ENCODE peak calls at places on chromosomes 2 and 18, in nine cellular contexts. G, F, I, O, S, V, P, Q and M are unnamed samples.

GRCh38 chr2:29455202-29455885 is 340.1 kb downstream of the CLIP4 start:
- DNase-seq in G (no peak), F (no peak), I (no peak), O (no peak), S (no peak), V (no peak), P (no peak), Q (peak; percentile 60), M (no peak)

GRCh38 chr2:114728372-114728771 is 285.9 kb downstream of the DPP10 start:
- DNase-seq in G (no peak), F (no peak), I (no peak), O (no peak), S (no peak), V (no peak), P (no peak), Q (no peak), M (no peak)

GRCh38 chr2:38074775-38075435 is 1.0 kb downstream of the CYP1B1 start:
- DNase-seq in G (no peak), F (no peak), I (no peak), O (peak; percentile 79), S (no peak), V (no peak), P (no peak), Q (no peak), M (no peak)

GRCh38 chr2:224638338-224638823 is 53.2 kb upstream of the CUL3 start:
- DNase-seq in G (no peak), F (no peak), I (peak; percentile 18), O (no peak), S (no peak), V (no peak), P (no peak), Q (no peak), M (peak; percentile 23)

GRCh38 chr2:102498414-102498813 is 25.4 kb downstream of the SLC9A4 start:
- DNase-seq in G (no peak), F (no peak), I (no peak), O (no peak), S (no peak), V (no peak), P (no peak), Q (no peak), M (no peak)

GRCh38 chr2:222391866-222392265 is 32.5 kb upstream of the SGPP2 start:
- DNase-seq in G (no peak), F (no peak), I (no peak), O (no peak), S (no peak), V (no peak), P (no peak), Q (no peak), M (no peak)

GRCh38 chr2:237473474-237474453 is 13.3 kb upstream of the MLPH start:
- DNase-seq in G (no peak), F (no peak), I (no peak), O (peak; percentile 79), S (no peak), V (no peak), P (no peak), Q (peak; percentile 89), M (no peak)

GRCh38 chr2:110157153-110157793 is 41.7 kb upstream of the MALL start:
- DNase-seq in G (peak; percentile 24), F (no peak), I (no peak), O (peak; percentile 73), S (peak; percentile 4), V (no peak), P (peak; percentile 5), Q (peak; percentile 71), M (no peak)

GRCh38 chr2:206981739-206982336 is 42.5 kb downstream of the CPO start:
- DNase-seq in G (no peak), F (peak; percentile 9), I (peak; percentile 48), O (peak; percentile 80), S (peak; percentile 1), V (peak; percentile 40), P (no peak), Q (peak; percentile 82), M (no peak)

GRCh38 chr2:236855866-236856855 is 229.5 kb upstream of the COPS8 start:
- DNase-seq in G (no peak), F (no peak), I (no peak), O (no peak), S (no peak), V (no peak), P (no peak), Q (no peak), M (no peak)

GRCh38 chr2:105144128-105144940 is 97.2 kb upstream of the GPR45 start:
- DNase-seq in G (no peak), F (no peak), I (no peak), O (no peak), S (no peak), V (no peak), P (no peak), Q (no peak), M (no peak)

GRCh38 chr2:43985359-43985758 is 10.4 kb downstream of the LRPPRC start:
- DNase-seq in G (no peak), F (no peak), I (no peak), O (no peak), S (no peak), V (no peak), P (no peak), Q (no peak), M (no peak)

GRCh38 chr2:128621074-128621473 is 302.4 kb upstream of the HS6ST1 start:
- DNase-seq in G (no peak), F (no peak), I (no peak), O (no peak), S (no peak), V (no peak), P (no peak), Q (no peak), M (no peak)

GRCh38 chr2:52658598-52658997 is 1109.0 kb upstream of the CHAC2 start:
- DNase-seq in G (peak; percentile 49), F (no peak), I (no peak), O (peak; percentile 96), S (peak; percentile 56), V (no peak), P (no peak), Q (no peak), M (no peak)

GRCh38 chr18:28855989-28856388 is 679.1 kb upstream of the CDH2 start:
- DNase-seq in G (no peak), F (no peak), I (no peak), O (no peak), S (no peak), V (no peak), P (no peak), Q (no peak), M (no peak)

GRCh38 chr2:168157926-168158325 is 89.5 kb downstream of the STK39 start:
- DNase-seq in G (no peak), F (no peak), I (no peak), O (peak; percentile 63), S (no peak), V (no peak), P (no peak), Q (peak; percentile 82), M (no peak)